ENCODE peak calls at places on chromosomes 16 and 17, in ten cellular contexts. One of them, this sample, is unnamed.

GRCh38 chr16:20740901-20741491 is 622 bp downstream of the THUMPD1 start:
- DNase-seq in stimulated activated CD4-positive, alpha-beta T cell treated with anti-CD3 and anti-CD28 coated beads, Interleukin-15, amount 100 ng/mL, for 1 hour: peak; percentile 80
- DNase-seq in GM23248: peak; percentile 92
- DNase-seq in neural progenitor cell: peak; percentile 91
- DNase-seq in posterior vena cava: peak; percentile 97
- DNase-seq in cardiac muscle cell: peak; percentile 87
- DNase-seq in iPS DF 19.7: no peak
- DNase-seq in T-helper 2 cell: peak; percentile 84
- DNase-seq in stimulated activated CD8-positive, alpha-beta memory T cell treated with anti-CD3 and anti-CD28 coated beads, Interleukin-15, amount 100 ng/mL, for 24 hours: peak; percentile 77
- DNase-seq in endothelial cell: peak; percentile 81
- DNase-seq in this sample: peak; percentile 90

GRCh38 chr17:78682363-78682762 is 99.7 kb downstream of the CYTH1 start:
- DNase-seq in stimulated activated CD4-positive, alpha-beta T cell treated with anti-CD3 and anti-CD28 coated beads, Interleukin-15, amount 100 ng/mL, for 1 hour: no peak
- DNase-seq in GM23248: no peak
- DNase-seq in neural progenitor cell: peak; percentile 23
- DNase-seq in posterior vena cava: no peak
- DNase-seq in cardiac muscle cell: no peak
- DNase-seq in iPS DF 19.7: no peak
- DNase-seq in T-helper 2 cell: no peak
- DNase-seq in stimulated activated CD8-positive, alpha-beta memory T cell treated with anti-CD3 and anti-CD28 coated beads, Interleukin-15, amount 100 ng/mL, for 24 hours: no peak
- DNase-seq in endothelial cell: no peak
- DNase-seq in this sample: no peak

GRCh38 chr16:12259258-12259657 is 282.7 kb downstream of the SNX29 start:
- DNase-seq in stimulated activated CD4-positive, alpha-beta T cell treated with anti-CD3 and anti-CD28 coated beads, Interleukin-15, amount 100 ng/mL, for 1 hour: no peak
- DNase-seq in GM23248: no peak
- DNase-seq in neural progenitor cell: no peak
- DNase-seq in posterior vena cava: no peak
- DNase-seq in cardiac muscle cell: no peak
- DNase-seq in iPS DF 19.7: no peak
- DNase-seq in T-helper 2 cell: no peak
- DNase-seq in stimulated activated CD8-positive, alpha-beta memory T cell treated with anti-CD3 and anti-CD28 coated beads, Interleukin-15, amount 100 ng/mL, for 24 hours: no peak
- DNase-seq in endothelial cell: no peak
- DNase-seq in this sample: no peak

GRCh38 chr16:88769617-88770458 is 15.2 kb downstream of the PIEZO1 start:
- DNase-seq in stimulated activated CD4-positive, alpha-beta T cell treated with anti-CD3 and anti-CD28 coated beads, Interleukin-15, amount 100 ng/mL, for 1 hour: no peak
- DNase-seq in GM23248: peak; percentile 59
- DNase-seq in neural progenitor cell: peak; percentile 92
- DNase-seq in posterior vena cava: no peak
- DNase-seq in cardiac muscle cell: peak; percentile 84
- DNase-seq in iPS DF 19.7: peak; percentile 48
- DNase-seq in T-helper 2 cell: no peak
- DNase-seq in stimulated activated CD8-positive, alpha-beta memory T cell treated with anti-CD3 and anti-CD28 coated beads, Interleukin-15, amount 100 ng/mL, for 24 hours: no peak
- DNase-seq in endothelial cell: peak; percentile 38
- DNase-seq in this sample: peak; percentile 85

GRCh38 chr16:51031598-51031997 is 119.5 kb downstream of the SALL1 start:
- DNase-seq in stimulated activated CD4-positive, alpha-beta T cell treated with anti-CD3 and anti-CD28 coated beads, Interleukin-15, amount 100 ng/mL, for 1 hour: no peak
- DNase-seq in GM23248: no peak
- DNase-seq in neural progenitor cell: no peak
- DNase-seq in posterior vena cava: no peak
- DNase-seq in cardiac muscle cell: no peak
- DNase-seq in iPS DF 19.7: no peak
- DNase-seq in T-helper 2 cell: no peak
- DNase-seq in stimulated activated CD8-positive, alpha-beta memory T cell treated with anti-CD3 and anti-CD28 coated beads, Interleukin-15, amount 100 ng/mL, for 24 hours: no peak
- DNase-seq in endothelial cell: no peak
- DNase-seq in this sample: no peak

GRCh38 chr17:142102-142661 is 4.8 kb downstream of the SCGB1C2 start:
- DNase-seq in stimulated activated CD4-positive, alpha-beta T cell treated with anti-CD3 and anti-CD28 coated beads, Interleukin-15, amount 100 ng/mL, for 1 hour: no peak
- DNase-seq in GM23248: peak; percentile 59
- DNase-seq in neural progenitor cell: no peak
- DNase-seq in posterior vena cava: peak; percentile 64
- DNase-seq in cardiac muscle cell: no peak
- DNase-seq in iPS DF 19.7: no peak
- DNase-seq in T-helper 2 cell: no peak
- DNase-seq in stimulated activated CD8-positive, alpha-beta memory T cell treated with anti-CD3 and anti-CD28 coated beads, Interleukin-15, amount 100 ng/mL, for 24 hours: no peak
- DNase-seq in endothelial cell: peak; percentile 3
- DNase-seq in this sample: no peak

GRCh38 chr16:11093578-11094074 is 149.3 kb downstream of the CLEC16A start:
- DNase-seq in stimulated activated CD4-positive, alpha-beta T cell treated with anti-CD3 and anti-CD28 coated beads, Interleukin-15, amount 100 ng/mL, for 1 hour: no peak
- DNase-seq in GM23248: no peak
- DNase-seq in neural progenitor cell: no peak
- DNase-seq in posterior vena cava: no peak
- DNase-seq in cardiac muscle cell: no peak
- DNase-seq in iPS DF 19.7: no peak
- DNase-seq in T-helper 2 cell: no peak
- DNase-seq in stimulated activated CD8-positive, alpha-beta memory T cell treated with anti-CD3 and anti-CD28 coated beads, Interleukin-15, amount 100 ng/mL, for 24 hours: no peak
- DNase-seq in endothelial cell: no peak
- DNase-seq in this sample: no peak

GRCh38 chr16:521381-522210 is 5.9 kb upstream of the CAPN15 start:
- DNase-seq in stimulated activated CD4-positive, alpha-beta T cell treated with anti-CD3 and anti-CD28 coated beads, Interleukin-15, amount 100 ng/mL, for 1 hour: no peak
- DNase-seq in GM23248: no peak
- DNase-seq in neural progenitor cell: no peak
- DNase-seq in posterior vena cava: no peak
- DNase-seq in cardiac muscle cell: no peak
- DNase-seq in iPS DF 19.7: no peak
- DNase-seq in T-helper 2 cell: no peak
- DNase-seq in stimulated activated CD8-positive, alpha-beta memory T cell treated with anti-CD3 and anti-CD28 coated beads, Interleukin-15, amount 100 ng/mL, for 24 hours: no peak
- DNase-seq in endothelial cell: no peak
- DNase-seq in this sample: no peak

GRCh38 chr16:89335803-89336485 is 118.4 kb downstream of the ZNF778 start:
- DNase-seq in stimulated activated CD4-positive, alpha-beta T cell treated with anti-CD3 and anti-CD28 coated beads, Interleukin-15, amount 100 ng/mL, for 1 hour: no peak
- DNase-seq in GM23248: no peak
- DNase-seq in neural progenitor cell: no peak
- DNase-seq in posterior vena cava: peak; percentile 51
- DNase-seq in cardiac muscle cell: no peak
- DNase-seq in iPS DF 19.7: no peak
- DNase-seq in T-helper 2 cell: no peak
- DNase-seq in stimulated activated CD8-positive, alpha-beta memory T cell treated with anti-CD3 and anti-CD28 coated beads, Interleukin-15, amount 100 ng/mL, for 24 hours: no peak
- DNase-seq in endothelial cell: no peak
- DNase-seq in this sample: no peak

This sample was measured in thyroid gland.